ENCODE peak calls at places on chromosomes 1 and 21, in six cellular contexts. L is tibial nerve, Q is RPMI7951, E is NCI-H2171 treated with DMSO at 0.1 percent for 48 hours, K is activated T-cell treated with anti-CD3 and anti-CD28 coated beads for 24 hours, J is mesendoderm. U is an unnamed sample.

GRCh38 chr1:182181167-182181572 is 119.7 kb upstream of the ZNF648 start:
- DNase-seq in J (no peak), Q (no peak), K (no peak), L (no peak), E (no peak), U (no peak)

GRCh38 chr21:38839370-38839681 is 33.6 kb downstream of the ETS2 start:
- DNase-seq in E (no peak), K (no peak), J (no peak), L (no peak), Q (no peak), U (no peak)

GRCh38 chr1:117239467-117239866 is 28.7 kb upstream of the VTCN1 start:
- DNase-seq in Q (no peak), L (no peak), J (no peak), K (no peak), E (no peak), U (no peak)

GRCh38 chr1:25110480-25110879 is 121.8 kb downstream of the SYF2 start:
- DNase-seq in E (no peak), K (no peak), J (no peak), L (no peak), Q (no peak), U (no peak)

GRCh38 chr1:106944721-106945120 is 111.8 kb upstream of the PRMT6 start:
- DNase-seq in Q (no peak), L (no peak), J (peak; percentile 19), K (no peak), E (peak; percentile 89), U (peak; percentile 34)

GRCh38 chr1:84619383-84620093 is 45.3 kb upstream of the CTBS start:
- DNase-seq in J (peak; percentile 65), Q (peak; percentile 91), L (no peak), K (peak; percentile 49), E (no peak), U (peak; percentile 90)

GRCh38 chr1:107829083-107829771 is 135.8 kb downstream of the VAV3 start:
- DNase-seq in E (peak; percentile 57), L (no peak), Q (peak; percentile 45), J (no peak), K (no peak), U (peak; percentile 82)

GRCh38 chr1:21294266-21295058 is 4.2 kb upstream of the ECE1 start:
- DNase-seq in J (no peak), K (peak; percentile 79), Q (peak; percentile 76), E (no peak), L (no peak), U (peak; percentile 64)

GRCh38 chr1:199932462-199932861 is 95.0 kb upstream of the NR5A2 start:
- DNase-seq in E (no peak), J (no peak), K (no peak), Q (no peak), L (no peak), U (no peak)

GRCh38 chr21:26070822-26071425 is 99.6 kb downstream of the APP start:
- DNase-seq in K (peak; percentile 1), E (peak; percentile 74), Q (peak; percentile 69), J (peak; percentile 76), L (no peak), U (no peak)

GRCh38 chr1:177278626-177279390 is 108.0 kb downstream of the BRINP2 start:
- DNase-seq in Q (peak; percentile 60), L (no peak), E (no peak), J (peak; percentile 32), K (no peak), U (peak; percentile 75)

GRCh38 chr1:116167625-116168276 is 56.6 kb downstream of the MAB21L3 start:
- DNase-seq in Q (no peak), J (peak; percentile 67), E (no peak), L (no peak), K (no peak), U (no peak)

GRCh38 chr1:84998642-84999280 is 1.8 kb upstream of the MCOLN2 start:
- DNase-seq in E (no peak), L (no peak), K (peak; percentile 46), J (peak; percentile 7), Q (no peak), U (peak; percentile 13)

GRCh38 chr21:41571938-41572510 is 64.1 kb upstream of the TMPRSS2 start:
- DNase-seq in E (no peak), J (no peak), Q (no peak), K (no peak), L (no peak), U (no peak)

GRCh38 chr1:207414606-207415108 is 39.5 kb upstream of the CR2 start:
- DNase-seq in K (peak; percentile 29), E (no peak), Q (no peak), L (no peak), J (no peak), U (no peak)

GRCh38 chr1:221509575-221510360 is 232.1 kb downstream of the DUSP10 start:
- DNase-seq in Q (no peak), K (no peak), L (no peak), E (no peak), J (peak; percentile 78), U (no peak)

GRCh38 chr1:36432616-36433015 is 17.6 kb downstream of the OSCP1 start:
- DNase-seq in L (no peak), J (no peak), Q (no peak), E (no peak), K (no peak), U (no peak)

GRCh38 chr1:235724716-235725115 is 75.1 kb upstream of the GNG4 start:
- DNase-seq in L (no peak), K (no peak), E (no peak), Q (no peak), J (no peak), U (no peak)

GRCh38 chr1:97918961-97919360 is 1.9 kb downstream of the DPYD start:
- DNase-seq in Q (no peak), K (no peak), E (no peak), L (no peak), J (no peak), U (no peak)

GRCh38 chr21:16851054-16851453 is 661.8 kb upstream of the CXADR start:
- DNase-seq in K (no peak), E (no peak), L (no peak), J (peak; percentile 10), Q (no peak), U (no peak)

GRCh38 chr1:178091986-178092745 is 1.7 kb upstream of the RASAL2 start:
- DNase-seq in Q (no peak), E (no peak), J (peak; percentile 51), K (no peak), L (no peak), U (no peak)

GRCh38 chr1:93692983-93693591 is 11.4 kb upstream of the BCAR3 start:
- DNase-seq in K (peak; percentile 48), E (no peak), Q (peak; percentile 92), L (no peak), J (peak; percentile 34), U (peak; percentile 97)

GRCh38 chr1:76576876-76577817 is 290.1 kb upstream of the ST6GALNAC5 start:
- DNase-seq in K (no peak), L (no peak), J (no peak), Q (no peak), E (peak; percentile 94), U (no peak)

GRCh38 chr1:95096218-95096841 is 20.8 kb upstream of the TLCD4 start:
- DNase-seq in J (no peak), Q (no peak), L (no peak), K (no peak), E (no peak), U (no peak)

GRCh38 chr1:230425252-230426061 is 675 bp downstream of the PGBD5 start:
- DNase-seq in Q (no peak), L (no peak), K (no peak), J (no peak), E (no peak), U (no peak)

GRCh38 chr1:206705187-206705586 is 20.5 kb downstream of the MAPKAPK2 start:
- DNase-seq in E (peak; percentile 91), J (no peak), K (no peak), L (no peak), Q (no peak), U (no peak)

GRCh38 chr1:91173379-91173890 is 151.6 kb upstream of the ZNF644 start:
- DNase-seq in L (no peak), E (no peak), Q (peak; percentile 9), K (no peak), J (no peak), U (no peak)

GRCh38 chr1:234972411-234973191 is 156.0 kb downstream of the TOMM20 start:
- DNase-seq in K (no peak), E (no peak), L (no peak), J (no peak), Q (peak; percentile 24), U (no peak)

GRCh38 chr1:32179443-32180185 is at the start of gene TXLNA:
- DNase-seq in Q (peak; percentile 93), L (peak; percentile 92), E (peak; percentile 90), J (peak; percentile 97), K (peak; percentile 88), U (peak; percentile 90)

GRCh38 chr1:236815941-236816340 is 20.8 kb downstream of the MTR start:
- DNase-seq in J (peak; percentile 96), E (no peak), Q (no peak), L (no peak), K (no peak), U (no peak)

GRCh38 chr1:15618685-15619525 is 1.6 kb downstream of the DDI2 start:
- DNase-seq in Q (no peak), E (no peak), L (no peak), K (no peak), J (no peak), U (no peak)

GRCh38 chr1:30111431-30111830 is 612.0 kb downstream of the MATN1 start:
- DNase-seq in J (peak; percentile 68), K (no peak), L (no peak), E (peak; percentile 45), Q (peak; percentile 55), U (peak; percentile 14)

U was measured in HT1080.